ENCODE peak calls at places on chromosome 18, in seven cellular contexts. Z, J, P, L, W, G and V are unnamed samples.

GRCh38 chr18:65788373-65788772 is 37.6 kb downstream of the CDH7 start:
- DNase-seq in P (peak), L (no peak), J (peak), W (no peak), G (no peak), Z (no peak), V (peak)

GRCh38 chr18:79819064-79819725 is 21.5 kb downstream of the KCNG2 start:
- DNase-seq in W (no peak), P (no peak), Z (no peak), G (no peak), L (no peak), J (no peak), V (no peak)

GRCh38 chr18:6113650-6114049 is 218.3 kb upstream of the TMEM200C start:
- DNase-seq in L (no peak), G (no peak), J (no peak), P (no peak), W (no peak), Z (no peak), V (no peak)

GRCh38 chr18:48802543-48803428 is 148.0 kb downstream of the SMAD7 start:
- DNase-seq in G (no peak), L (no peak), Z (no peak), J (no peak), P (no peak), W (no peak), V (no peak)

GRCh38 chr18:40877096-40877495 is 1077.9 kb upstream of the PIK3C3 start:
- DNase-seq in P (no peak), L (no peak), J (no peak), W (no peak), G (no peak), Z (no peak), V (no peak)

GRCh38 chr18:12750076-12750707 is 47.4 kb downstream of the PSMG2 start:
- DNase-seq in Z (no peak), J (no peak), W (no peak), G (no peak), L (no peak), P (no peak), V (no peak)

GRCh38 chr18:55351980-55352714 is 235.8 kb downstream of the TCF4 start:
- DNase-seq in J (no peak), G (no peak), L (no peak), Z (no peak), P (no peak), W (no peak), V (no peak)

GRCh38 chr18:48955528-48956261 is 4.9 kb upstream of the SMAD7 start:
- DNase-seq in W (no peak), J (no peak), P (no peak), Z (no peak), L (no peak), G (no peak), V (no peak)

GRCh38 chr18:63363951-63364350 is 3.1 kb downstream of the KDSR start:
- DNase-seq in P (no peak), Z (no peak), G (no peak), L (no peak), W (peak), J (no peak), V (no peak)

GRCh38 chr18:59665057-59666007 is 31.9 kb downstream of the CCBE1 start:
- DNase-seq in L (no peak), W (no peak), G (no peak), J (no peak), P (no peak), Z (no peak), V (no peak)

GRCh38 chr18:42328931-42329330 is 373.9 kb downstream of the PIK3C3 start:
- DNase-seq in L (no peak), Z (no peak), G (no peak), W (no peak), J (no peak), P (no peak), V (no peak)

GRCh38 chr18:78927156-78927555 is 52.5 kb upstream of the SALL3 start:
- DNase-seq in G (no peak), P (no peak), W (no peak), J (no peak), Z (no peak), L (no peak), V (no peak)

GRCh38 chr18:35974181-35974580 is 1.7 kb downstream of the RMP24 start:
- DNase-seq in Z (no peak), W (no peak), L (no peak), P (no peak), G (no peak), J (no peak), V (no peak)

GRCh38 chr18:44128365-44128764 is 552.3 kb upstream of the SETBP1 start:
- DNase-seq in Z (no peak), J (no peak), G (no peak), L (no peak), W (no peak), P (no peak), V (no peak)

GRCh38 chr18:26159353-26159752 is 25.7 kb downstream of the PSMA8 start:
- DNase-seq in L (no peak), P (peak), Z (no peak), J (no peak), W (no peak), G (no peak), V (peak)

GRCh38 chr18:44901283-44901682 is 220.6 kb downstream of the SETBP1 start:
- DNase-seq in J (peak), P (no peak), L (no peak), W (no peak), G (no peak), Z (no peak), V (no peak)

GRCh38 chr18:23822590-23823385 is 133.5 kb downstream of the LAMA3 start:
- DNase-seq in L (no peak), P (no peak), J (no peak), G (no peak), Z (no peak), W (no peak), V (no peak)

GRCh38 chr18:11260963-11261441 is 111.6 kb upstream of the PIEZO2 start:
- DNase-seq in J (no peak), W (no peak), Z (no peak), P (no peak), G (no peak), L (no peak), V (no peak)